ENCODE peak calls at places on chromosomes 13 and 19, in seven cellular contexts. O, G, J, T, B, Q and S are unnamed samples.

GRCh38 chr13:33806470-33807248 is 11.3 kb upstream of the RFC3 start:
- DNase-seq in O (no peak), T (no peak), B (no peak), Q (no peak), J (no peak), G (no peak), S (no peak)

GRCh38 chr19:16018106-16018755 is 58.1 kb upstream of the TPM4 start:
- DNase-seq in G (peak), B (no peak), J (no peak), T (no peak), O (no peak), Q (no peak), S (no peak)

GRCh38 chr13:67096418-67096817 is 133.7 kb downstream of the PCDH9 start:
- DNase-seq in O (no peak), Q (no peak), G (no peak), B (no peak), T (no peak), J (no peak), S (no peak)

GRCh38 chr19:17263712-17264640 is 569 bp downstream of the USHBP1 start:
- DNase-seq in T (no peak), B (no peak), G (no peak), Q (no peak), J (no peak), O (no peak), S (no peak)

GRCh38 chr19:18932216-18932841 is 8.7 kb downstream of the HOMER3 start:
- DNase-seq in G (peak), Q (peak), J (peak), T (no peak), O (peak), B (peak), S (no peak)

GRCh38 chr19:3163230-3163886 is 15.2 kb upstream of the S1PR4 start:
- DNase-seq in T (peak), G (peak), O (no peak), Q (peak), B (peak), J (peak), S (no peak)

GRCh38 chr13:113545455-113545930 is 39.1 kb upstream of the TFDP1 start:
- DNase-seq in G (peak), B (no peak), Q (peak), T (no peak), O (no peak), J (no peak), S (no peak)

GRCh38 chr13:28478127-28478526 is 16.8 kb downstream of the FLT1 start:
- DNase-seq in T (no peak), J (no peak), Q (no peak), B (no peak), O (no peak), G (no peak), S (no peak)

GRCh38 chr13:92994056-92994455 is 232.6 kb upstream of the GPC6 start:
- DNase-seq in G (no peak), B (no peak), T (no peak), O (no peak), Q (no peak), J (no peak), S (no peak)

GRCh38 chr19:2532252-2533071 is 56.5 kb downstream of the GADD45B start:
- DNase-seq in G (no peak), Q (no peak), J (no peak), O (peak), B (no peak), T (no peak), S (no peak)

GRCh38 chr19:46913852-46914430 is 53.1 kb downstream of the ARHGAP35 start:
- DNase-seq in Q (no peak), G (no peak), J (no peak), T (no peak), O (no peak), B (no peak), S (peak)

GRCh38 chr13:92681239-92681638 is 545.4 kb upstream of the GPC6 start:
- DNase-seq in Q (peak), G (no peak), O (no peak), B (no peak), J (no peak), T (no peak), S (no peak)

GRCh38 chr19:46493236-46494114 is 2.2 kb downstream of the PNMA8B start:
- DNase-seq in J (peak), B (no peak), Q (no peak), T (no peak), O (no peak), G (peak), S (no peak)

GRCh38 chr19:15869109-15869555 is 28.7 kb downstream of the CYP4F2 start:
- DNase-seq in Q (peak), B (no peak), G (peak), O (peak), T (peak), J (peak), S (no peak)

GRCh38 chr13:46010148-46010547 is 42.4 kb downstream of the ZC3H13 start:
- DNase-seq in Q (peak), O (no peak), T (no peak), J (no peak), G (peak), B (no peak), S (no peak)
- TF ChIP-seq YY1 in Q (no peak), O (no peak), T (no peak), J (no peak), G (no peak), B (no peak), S (no peak)

GRCh38 chr19:13938361-13939027 is at the start of gene PODNL1:
- DNase-seq in G (peak), J (no peak), B (no peak), O (no peak), T (no peak), Q (no peak), S (no peak)
- H3K9ac ChIP-seq in G (no peak), J (no peak), B (no peak), O (no peak), T (no peak), Q (no peak), S (no peak)

GRCh38 chr13:55654243-55654642 is 1486.5 kb upstream of the PRR20A start:
- DNase-seq in G (no peak), B (no peak), Q (no peak), T (no peak), J (no peak), O (no peak), S (no peak)
- TF ChIP-seq YY1 in G (no peak), B (no peak), Q (no peak), T (no peak), J (no peak), O (no peak), S (no peak)

GRCh38 chr19:1411255-1412191 is 4.1 kb downstream of the DAZAP1 start:
- DNase-seq in B (no peak), T (no peak), J (no peak), G (no peak), O (no peak), Q (no peak), S (no peak)

GRCh38 chr19:1412323-1412923 is 5.0 kb downstream of the DAZAP1 start:
- DNase-seq in B (no peak), Q (no peak), T (no peak), J (no peak), G (no peak), O (no peak), S (no peak)

GRCh38 chr19:1410136-1410786 is 2.9 kb downstream of the DAZAP1 start:
- DNase-seq in J (no peak), Q (no peak), T (no peak), O (no peak), G (no peak), B (no peak), S (no peak)

GRCh38 chr19:1409204-1410005 is 2.0 kb downstream of the DAZAP1 start:
- DNase-seq in O (no peak), J (no peak), B (no peak), Q (no peak), T (no peak), G (no peak), S (no peak)

GRCh38 chr19:1410789-1411188 is 3.4 kb downstream of the DAZAP1 start:
- DNase-seq in O (no peak), Q (no peak), T (no peak), J (no peak), G (no peak), B (no peak), S (no peak)
- H3K9ac ChIP-seq in O (peak), Q (peak), T (peak), J (peak), G (no peak), B (no peak), S (no peak)

GRCh38 chr19:55640577-55641375 is at the start of gene ZNF580:
- DNase-seq in T (peak), Q (no peak), O (no peak), G (peak), J (peak), B (no peak), S (no peak)
- TF ChIP-seq YY1 in T (peak), Q (no peak), O (peak), G (peak), J (no peak), B (peak), S (no peak)

GRCh38 chr13:35470671-35471465 is 5.6 kb downstream of the MAB21L1 start:
- DNase-seq in B (no peak), J (no peak), Q (no peak), O (no peak), T (no peak), G (peak), S (no peak)
- H3K9ac ChIP-seq in B (peak), J (no peak), Q (peak), O (no peak), T (no peak), G (peak), S (no peak)